ENCODE peak calls at places on chromosomes 13 and 19, in five cellular contexts. L is effector memory CD4-positive, alpha-beta T cell; T is fibroblast of lung; M is uterus; Q is CD8-positive, alpha-beta memory T cell. A is an unnamed sample.

GRCh38 chr13:38697628-38698333 is 10.9 kb downstream of the FREM2 start:
- DNase-seq in L (no peak), T (no peak), M (no peak), Q (no peak), A (no peak)

GRCh38 chr13:31161583-31162150 is at the start of gene HSPH1:
- DNase-seq in L (peak; percentile 98), T (peak; percentile 97), M (peak; percentile 97), Q (peak; percentile 100), A (peak; percentile 93)

GRCh38 chr13:45875951-45876350 is 24.4 kb upstream of the SIAH3 start:
- DNase-seq in L (no peak), T (no peak), M (no peak), Q (no peak), A (no peak)

GRCh38 chr13:19984430-19985218 is 26.1 kb downstream of the ZMYM2 start:
- DNase-seq in L (no peak), T (peak; percentile 74), M (no peak), Q (peak; percentile 8), A (no peak)

GRCh38 chr19:50703915-50704548 is 15.6 kb downstream of the SHANK1 start:
- DNase-seq in L (no peak), T (no peak), M (no peak), Q (no peak), A (no peak)

GRCh38 chr19:6035026-6035425 is 57.1 kb upstream of the RANBP3 start:
- DNase-seq in L (no peak), T (no peak), M (no peak), Q (no peak), A (no peak)

GRCh38 chr19:16886305-16886880 is 2.4 kb upstream of the F2RL3 start:
- DNase-seq in L (no peak), T (peak; percentile 87), M (peak; percentile 81), Q (no peak), A (no peak)

GRCh38 chr13:52945348-52945747 is 83.3 kb upstream of the OLFM4 start:
- DNase-seq in L (no peak), T (no peak), M (no peak), Q (no peak), A (no peak)

GRCh38 chr19:47357788-47358680 is 8.9 kb downstream of the DHX34 start:
- DNase-seq in L (no peak), T (no peak), M (no peak), Q (no peak), A (no peak)

GRCh38 chr13:25961294-25961693 is 90.5 kb downstream of the SHISA2 start:
- DNase-seq in L (no peak), T (no peak), M (no peak), Q (no peak), A (no peak)

GRCh38 chr19:46717716-46718143 is 816 bp upstream of the PRKD2 start:
- DNase-seq in L (peak; percentile 19), T (no peak), M (no peak), Q (no peak), A (no peak)

GRCh38 chr19:16403151-16403977 is 68.4 kb downstream of the EPS15L1 start:
- DNase-seq in L (no peak), T (peak; percentile 27), M (peak; percentile 56), Q (no peak), A (no peak)

GRCh38 chr13:107234315-107234714 is 666.4 kb upstream of the ARGLU1 start:
- DNase-seq in L (no peak), T (no peak), M (no peak), Q (no peak), A (no peak)

GRCh38 chr19:54209748-54210494 is 9.3 kb downstream of the RPS9 start:
- DNase-seq in L (no peak), T (peak; percentile 99), M (peak; percentile 83), Q (no peak), A (peak; percentile 65)

GRCh38 chr19:8607386-8607785 is 3.1 kb downstream of the ADAMTS10 start:
- DNase-seq in L (no peak), T (peak; percentile 33), M (no peak), Q (no peak), A (no peak)

GRCh38 chr13:48731957-48732569 is 78.3 kb downstream of the CYSLTR2 start:
- DNase-seq in L (peak; percentile 6), T (no peak), M (no peak), Q (peak; percentile 33), A (no peak)

GRCh38 chr13:68697551-68697950 is 1410.1 kb upstream of the ATXN8OS start:
- DNase-seq in L (no peak), T (no peak), M (no peak), Q (no peak), A (no peak)

GRCh38 chr19:55325172-55325571 is at the start of gene TMEM150B:
- DNase-seq in L (no peak), T (no peak), M (no peak), Q (no peak), A (no peak)

GRCh38 chr19:4345656-4346383 is 2.5 kb downstream of the MPND start:
- DNase-seq in L (no peak), T (no peak), M (no peak), Q (no peak), A (no peak)
- H3K27ac ChIP-seq in L (no peak overlapping the region), T (no peak overlapping the region), M (no peak overlapping the region), Q (no peak overlapping the region), A (no peak overlapping the region)

GRCh38 chr13:33277351-33277750 is 8.2 kb downstream of the STARD13 start:
- DNase-seq in L (no peak), T (no peak), M (no peak), Q (no peak), A (no peak)

GRCh38 chr13:33277946-33278345 is 7.6 kb downstream of the STARD13 start:
- DNase-seq in L (no peak), T (peak; percentile 57), M (peak; percentile 71), Q (no peak), A (no peak)

GRCh38 chr13:33276581-33276980 is 9.0 kb downstream of the STARD13 start:
- DNase-seq in L (no peak), T (no peak), M (no peak), Q (no peak), A (no peak)

GRCh38 chr13:33274264-33274663 is 11.3 kb downstream of the STARD13 start:
- DNase-seq in L (no peak), T (no peak), M (no peak), Q (no peak), A (no peak)

GRCh38 chr13:33275916-33276315 is 9.6 kb downstream of the STARD13 start:
- DNase-seq in L (no peak), T (no peak), M (no peak), Q (no peak), A (no peak)
- H3K27ac ChIP-seq in L (no peak overlapping the region), T (no peak overlapping the region), M (peak overlapping the region; percentile 26), Q (no peak overlapping the region), A (no peak overlapping the region)

DNA sequence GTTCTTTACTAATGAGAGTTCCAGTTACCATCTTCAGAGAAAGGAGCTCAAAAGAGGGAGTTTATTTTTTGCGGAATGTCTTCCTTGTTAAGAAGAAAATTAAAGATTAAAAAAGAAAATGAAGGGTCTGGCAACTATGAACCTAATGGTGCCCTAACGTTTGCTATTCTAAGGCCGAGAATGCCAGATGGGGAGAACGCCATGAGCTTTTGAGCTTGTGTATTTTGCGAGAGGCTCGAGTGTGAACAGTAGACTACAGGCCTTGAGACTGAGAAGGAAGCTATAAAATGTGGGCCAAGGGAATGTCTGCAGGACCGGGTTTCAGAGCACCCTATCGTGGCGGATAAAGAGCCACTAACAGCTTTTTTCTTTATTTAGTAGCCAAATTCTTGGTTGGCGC is 6.7 kb downstream of the FGF14 start:
- DNase-seq in L (no peak), T (no peak), M (no peak), Q (no peak), A (no peak)
- H3K27ac ChIP-seq in L (no peak overlapping the region), T (peak overlapping the region; percentile 83), M (peak overlapping the region; percentile 74), Q (no peak overlapping the region), A (peak overlapping the region; percentile 78)

GRCh38 chr13:44605711-44606110 is 29.6 kb upstream of the TSC22D1 start:
- DNase-seq in L (no peak), T (no peak), M (no peak), Q (no peak), A (no peak)
- H3K27ac ChIP-seq in L (no peak overlapping the region), T (no peak overlapping the region), M (no peak overlapping the region), Q (no peak overlapping the region), A (no peak overlapping the region)

GRCh38 chr13:113083402-113084061 is 22.1 kb upstream of the F7 start:
- DNase-seq in L (no peak), T (peak; percentile 32), M (no peak), Q (no peak), A (peak; percentile 81)
- H3K27ac ChIP-seq in L (no peak overlapping the region), T (no peak overlapping the region), M (no peak overlapping the region), Q (no peak overlapping the region), A (peak overlapping the region; percentile 85)

GRCh38 chr19:14371321-14371821 is 9.9 kb upstream of the ADGRE5 start:
- DNase-seq in L (no peak), T (no peak), M (peak; percentile 91), Q (no peak), A (no peak)

GRCh38 chr19:14370169-14370998 is 10.9 kb upstream of the ADGRE5 start:
- DNase-seq in L (no peak), T (no peak), M (no peak), Q (peak; percentile 69), A (no peak)

GRCh38 chr19:14378890-14379289 is 2.4 kb upstream of the ADGRE5 start:
- DNase-seq in L (no peak), T (no peak), M (no peak), Q (no peak), A (no peak)

GRCh38 chr19:14375582-14376291 is 5.5 kb upstream of the ADGRE5 start:
- DNase-seq in L (no peak), T (no peak), M (peak; percentile 81), Q (no peak), A (no peak)

GRCh38 chr19:14375055-14375581 is 6.1 kb upstream of the ADGRE5 start:
- DNase-seq in L (peak; percentile 80), T (no peak), M (peak; percentile 56), Q (peak; percentile 92), A (peak; percentile 12)
- H3K27ac ChIP-seq in L (peak overlapping the region; percentile 98), T (peak overlapping the region; percentile 32), M (peak overlapping the region; percentile 88), Q (peak overlapping the region; percentile 100), A (peak overlapping the region; percentile 51)

DNA sequence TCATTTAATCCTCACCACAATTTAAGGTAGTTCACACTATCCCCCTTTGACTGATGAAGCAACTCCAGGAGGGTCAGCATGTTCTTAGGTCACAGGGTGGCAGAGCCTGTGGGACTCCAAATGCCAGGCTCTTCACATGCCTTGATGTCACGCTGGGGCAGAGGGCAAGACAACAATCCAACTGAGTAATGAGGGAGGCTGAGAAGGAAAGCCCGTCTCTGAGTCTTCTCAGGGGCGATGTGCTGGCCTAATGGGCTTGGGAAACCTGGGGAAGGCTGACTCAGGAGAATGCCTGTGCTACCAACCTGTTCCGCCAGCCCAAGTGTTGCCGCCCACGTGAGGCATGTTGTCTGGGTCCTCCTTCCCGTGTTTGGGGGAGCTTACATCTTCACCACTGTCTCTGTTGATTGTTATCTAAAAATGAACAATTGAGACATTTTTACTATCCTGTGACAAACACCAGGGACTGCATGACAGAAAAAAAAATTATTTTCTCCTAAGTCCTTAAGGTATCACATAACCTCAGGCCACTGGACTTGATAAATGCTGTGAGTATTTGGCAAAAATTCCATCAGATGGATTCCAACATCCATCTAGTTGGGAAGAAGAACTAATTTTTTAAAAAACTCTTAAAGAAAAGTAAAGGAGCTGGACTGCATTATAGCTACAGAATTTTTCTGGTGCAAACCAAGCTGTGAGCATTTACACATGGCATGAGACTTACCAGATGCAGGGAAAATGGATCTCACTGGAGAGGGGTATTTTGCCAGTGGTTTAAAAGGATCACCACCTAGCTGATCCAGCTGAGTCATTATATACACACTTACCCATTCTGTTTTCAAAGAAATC is 157.5 kb downstream of the RGCC start:
- DNase-seq in L (no peak), T (peak; percentile 61), M (peak; percentile 41), Q (no peak), A (no peak)
- H3K27ac ChIP-seq in L (no peak overlapping the region), T (peak overlapping the region; percentile 90), M (peak overlapping the region; percentile 80), Q (no peak overlapping the region), A (peak overlapping the region; percentile 13)

A was measured in substantia nigra.